ENCODE peak calls at places on chromosomes 1 and 21, in four cellular contexts. C is H1, O is SK-N-SH, U is HepG2. Q is an unnamed sample.

GRCh38 chr1:117341123-117341522 is 26.1 kb upstream of the MAN1A2 start:
- DNase-seq in C (no peak), O (no peak), U (no peak), Q (no peak)

GRCh38 chr1:115670476-115671175 is 28.9 kb downstream of the VANGL1 start:
- DNase-seq in C (no peak), O (no peak), U (no peak), Q (no peak)

GRCh38 chr1:214934035-214934434 is 148.5 kb upstream of the KCNK2 start:
- DNase-seq in C (no peak), O (no peak), U (no peak), Q (no peak)

GRCh38 chr21:41250519-41250918 is 66.1 kb upstream of the FAM3B start:
- DNase-seq in C (no peak), O (no peak), U (no peak), Q (no peak)

GRCh38 chr1:155379180-155379876 is 58.6 kb downstream of the RUSC1 start:
- DNase-seq in C (no peak), O (peak), U (no peak), Q (no peak)

GRCh38 chr1:167263784-167264464 is 43.2 kb downstream of the POU2F1 start:
- DNase-seq in C (no peak), O (no peak), U (no peak), Q (no peak)

GRCh38 chr1:113861641-113862040 is 9.9 kb downstream of the PTPN22 start:
- DNase-seq in C (no peak), O (no peak), U (no peak), Q (no peak)

GRCh38 chr21:16304700-16305099 is 574.9 kb downstream of the USP25 start:
- DNase-seq in C (no peak), O (no peak), U (no peak), Q (no peak)

GRCh38 chr1:39670689-39671088 is 1.2 kb downstream of the NT5C1A start:
- DNase-seq in C (no peak), O (peak), U (no peak), Q (no peak)

GRCh38 chr1:39663559-39663958 is 8.3 kb downstream of the NT5C1A start:
- DNase-seq in C (no peak), O (peak), U (no peak), Q (no peak)

GRCh38 chr1:39668111-39668510 is 3.8 kb downstream of the NT5C1A start:
- DNase-seq in C (no peak), O (no peak), U (no peak), Q (no peak)

GRCh38 chr1:39668894-39669293 is 3.0 kb downstream of the NT5C1A start:
- DNase-seq in C (no peak), O (no peak), U (no peak), Q (no peak)

GRCh38 chr1:39666772-39667171 is 5.1 kb downstream of the NT5C1A start:
- DNase-seq in C (no peak), O (no peak), U (no peak), Q (peak)
- TF ChIP-seq TCF12 in C (no peak), O (no peak), U (no peak), Q (peak)

GRCh38 chr1:211589782-211590721 is 11.1 kb upstream of the SLC30A1 start:
- DNase-seq in C (no peak), O (no peak), U (no peak), Q (no peak)
- TF ChIP-seq TCF12 in C (no peak), O (no peak), U (no peak), Q (no peak)

GRCh38 chr1:33149453-33150190 is 32.2 kb downstream of the TRIM62 start:
- DNase-seq in C (no peak), O (no peak), U (no peak), Q (no peak)
- TF ChIP-seq TCF12 in C (no peak), O (no peak), U (no peak), Q (no peak)

GRCh38 chr1:156515956-156516355 is 15.4 kb upstream of the MEF2D start:
- DNase-seq in C (no peak), O (no peak), U (no peak), Q (no peak)
- TF ChIP-seq TCF12 in C (no peak), O (no peak), U (no peak), Q (no peak)

GRCh38 chr1:216331211-216331610 is 92.0 kb downstream of the USH2A start:
- DNase-seq in C (no peak), O (no peak), U (no peak), Q (no peak)
- TF ChIP-seq TCF12 in C (no peak), O (no peak), U (no peak), Q (no peak)

GRCh38 chr1:150234647-150235435 is 1.1 kb downstream of the ANP32E start:
- DNase-seq in C (no peak), O (peak), U (peak), Q (peak)

GRCh38 chr1:150235852-150236613 is at the start of gene ANP32E:
- DNase-seq in C (peak), O (peak), U (peak), Q (peak)

GRCh38 chr1:150235436-150235851 is 468 bp downstream of the ANP32E start:
- DNase-seq in C (no peak), O (peak), U (no peak), Q (no peak)

GRCh38 chr1:150234309-150234646 is 1.6 kb downstream of the ANP32E start:
- DNase-seq in C (no peak), O (no peak), U (no peak), Q (no peak)

GRCh38 chr1:150233359-150234308 is 2.3 kb downstream of the ANP32E start:
- DNase-seq in C (no peak), O (no peak), U (no peak), Q (no peak)
- TF ChIP-seq TCF12 in C (no peak), O (no peak), U (no peak), Q (no peak)

DNA sequence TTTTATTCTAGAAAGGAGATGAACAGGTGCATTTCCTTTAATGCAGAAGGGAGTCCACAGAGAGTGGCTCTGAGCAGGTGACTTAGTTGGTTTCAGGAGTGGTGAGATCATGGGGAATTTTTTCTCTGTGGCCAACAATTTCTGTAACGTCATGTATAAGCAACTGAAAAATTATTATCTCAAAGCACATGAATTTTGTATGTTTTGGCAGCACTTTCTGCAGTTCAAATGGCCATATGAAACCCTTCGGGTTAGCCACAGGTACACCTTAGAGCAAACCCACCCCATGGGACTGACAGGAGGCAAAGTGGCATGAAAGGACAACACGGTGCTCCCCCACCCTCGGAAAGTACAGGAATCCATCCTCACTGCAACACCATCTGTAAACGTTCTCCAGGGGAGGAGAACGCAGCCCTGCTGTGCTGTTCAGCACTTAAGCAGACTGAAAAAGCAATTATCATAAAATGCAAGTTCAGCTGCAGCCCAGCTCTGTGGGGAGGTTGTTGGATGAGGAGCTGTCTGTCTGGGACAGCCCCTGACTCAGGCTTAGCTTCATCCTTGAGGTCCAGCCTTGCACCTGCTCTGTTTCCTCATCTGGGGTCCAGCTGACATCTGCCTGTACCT is 55.8 kb upstream of the CLDN14 start:
- DNase-seq in C (no peak), O (no peak), U (no peak), Q (peak)
- TF ChIP-seq TCF12 in C (no peak), O (no peak), U (no peak), Q (peak)

GRCh38 chr1:11334261-11334804 is 61.3 kb downstream of the UBIAD1 start:
- DNase-seq in C (no peak), O (no peak), U (no peak), Q (no peak)
- TF ChIP-seq TCF12 in C (no peak), O (no peak), U (no peak), Q (no peak)

DNA sequence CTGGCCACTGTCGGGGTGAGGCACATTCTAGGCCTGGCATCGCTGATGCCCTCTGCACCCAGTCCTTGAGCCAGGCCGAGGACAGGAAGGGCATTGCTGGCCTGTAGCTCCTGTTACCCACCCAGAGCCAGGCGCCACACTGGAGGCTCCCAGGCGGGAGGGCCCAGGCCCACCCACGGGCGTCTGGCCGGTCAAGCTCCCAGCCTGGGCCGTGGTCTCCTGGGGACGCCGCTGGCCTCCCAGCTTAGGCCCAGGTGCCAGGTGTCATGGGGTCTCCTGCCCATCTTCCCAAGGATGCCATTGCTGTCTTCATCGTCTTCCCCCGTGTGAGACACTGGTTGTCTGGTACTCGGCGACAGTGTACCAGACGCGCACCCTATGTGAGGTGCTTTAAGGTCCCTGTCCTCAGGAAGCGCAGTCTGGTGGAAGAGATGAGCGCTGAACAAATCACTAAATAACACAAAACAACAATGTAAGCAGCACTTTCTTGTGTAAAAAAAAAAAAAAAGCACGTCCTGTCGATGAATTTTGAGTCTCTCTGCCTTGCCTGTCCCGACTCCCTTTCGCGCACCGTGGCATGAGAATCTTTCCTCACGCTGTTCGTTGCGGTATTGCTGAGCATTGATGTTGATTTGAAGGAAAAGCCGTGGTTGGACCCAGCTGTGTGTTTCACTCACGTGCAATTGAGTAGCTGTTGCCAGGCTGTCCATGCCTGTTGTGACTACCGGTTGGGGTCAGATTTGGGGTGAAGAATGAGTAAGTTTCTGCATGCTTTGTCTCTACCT is 27.0 kb upstream of the TRAPPC10 start:
- DNase-seq in C (no peak), O (peak), U (no peak), Q (no peak)
- TF ChIP-seq TCF12 in C (no peak), O (no peak), U (no peak), Q (no peak)